ENCODE peak calls at places on chromosomes 5 and 9, in six cellular contexts. I is adrenal gland, G is esophagus squamous epithelium, L is ovary, F is right lobe of liver, N is transverse colon. Q is an unnamed sample.

GRCh38 chr5:124755565-124755964 is 9.1 kb upstream of the ZNF608 start:
- DNase-seq in I (no peak), G (no peak), L (no peak), F (no peak), N (no peak), Q (no peak)

GRCh38 chr9:133137451-133138231 is 16.6 kb upstream of the RALGDS start:
- DNase-seq in I (no peak), G (no peak), L (no peak), F (no peak), N (no peak), Q (peak; percentile 72)

GRCh38 chr5:173310861-173311515 is 17.2 kb downstream of the STC2 start:
- DNase-seq in I (no peak), G (no peak), L (peak; percentile 83), F (no peak), N (no peak), Q (no peak)

GRCh38 chr9:123742009-123742767 is 187.7 kb downstream of the DENND1A start:
- DNase-seq in I (peak; percentile 18), G (no peak), L (peak; percentile 46), F (peak; percentile 55), N (no peak), Q (peak; percentile 42)

GRCh38 chr5:96247097-96247675 is 185.9 kb downstream of the PCSK1 start:
- DNase-seq in I (no peak), G (no peak), L (no peak), F (peak; percentile 51), N (no peak), Q (peak; percentile 42)

GRCh38 chr5:115402822-115403577 is 106.5 kb upstream of the CCDC112 start:
- DNase-seq in I (no peak), G (no peak), L (no peak), F (no peak), N (no peak), Q (no peak)

GRCh38 chr9:125785187-125785840 is 38.1 kb downstream of the PBX3 start:
- DNase-seq in I (peak; percentile 16), G (no peak), L (no peak), F (no peak), N (no peak), Q (no peak)

GRCh38 chr9:86947146-86948081 is at the start of gene GAS1:
- DNase-seq in I (peak; percentile 88), G (peak; percentile 36), L (peak; percentile 89), F (peak; percentile 90), N (peak; percentile 78), Q (peak; percentile 92)

GRCh38 chr5:114174131-114174530 is 187.7 kb upstream of the KCNN2 start:
- DNase-seq in I (no peak), G (no peak), L (no peak), F (no peak), N (no peak), Q (no peak)

GRCh38 chr9:120383611-120383998 is 196.4 kb downstream of the CDK5RAP2 start:
- DNase-seq in I (no peak), G (no peak), L (no peak), F (no peak), N (no peak), Q (no peak)

GRCh38 chr5:73638344-73639095 is 12.5 kb downstream of the ARHGEF28 start:
- DNase-seq in I (no peak), G (no peak), L (no peak), F (no peak), N (no peak), Q (no peak)

GRCh38 chr5:16661713-16662112 is 44.9 kb upstream of the RETREG1 start:
- DNase-seq in I (no peak), G (no peak), L (no peak), F (no peak), N (no peak), Q (no peak)

GRCh38 chr9:3200331-3200774 is 325.4 kb downstream of the RFX3 start:
- DNase-seq in I (no peak), G (no peak), L (no peak), F (no peak), N (no peak), Q (no peak)

GRCh38 chr5:73447234-73448071 is 1.1 kb downstream of the FOXD1 start:
- DNase-seq in I (no peak), G (no peak), L (no peak), F (no peak), N (peak; percentile 25), Q (no peak)

GRCh38 chr9:80649001-80649420 is 1040.3 kb downstream of the TLE1 start:
- DNase-seq in I (peak; percentile 32), G (no peak), L (peak; percentile 35), F (no peak), N (peak; percentile 12), Q (peak; percentile 30)

GRCh38 chr5:59767753-59768159 is 125.8 kb downstream of the PDE4D start:
- DNase-seq in I (no peak), G (no peak), L (no peak), F (no peak), N (no peak), Q (no peak)
- H3K4me3 ChIP-seq in I (no peak overlapping the region), G (peak overlapping the region; percentile 42), L (peak overlapping the region; percentile 46), F (peak overlapping the region; percentile 55), N (peak overlapping the region; percentile 52), Q (peak overlapping the region; percentile 57)

DNA sequence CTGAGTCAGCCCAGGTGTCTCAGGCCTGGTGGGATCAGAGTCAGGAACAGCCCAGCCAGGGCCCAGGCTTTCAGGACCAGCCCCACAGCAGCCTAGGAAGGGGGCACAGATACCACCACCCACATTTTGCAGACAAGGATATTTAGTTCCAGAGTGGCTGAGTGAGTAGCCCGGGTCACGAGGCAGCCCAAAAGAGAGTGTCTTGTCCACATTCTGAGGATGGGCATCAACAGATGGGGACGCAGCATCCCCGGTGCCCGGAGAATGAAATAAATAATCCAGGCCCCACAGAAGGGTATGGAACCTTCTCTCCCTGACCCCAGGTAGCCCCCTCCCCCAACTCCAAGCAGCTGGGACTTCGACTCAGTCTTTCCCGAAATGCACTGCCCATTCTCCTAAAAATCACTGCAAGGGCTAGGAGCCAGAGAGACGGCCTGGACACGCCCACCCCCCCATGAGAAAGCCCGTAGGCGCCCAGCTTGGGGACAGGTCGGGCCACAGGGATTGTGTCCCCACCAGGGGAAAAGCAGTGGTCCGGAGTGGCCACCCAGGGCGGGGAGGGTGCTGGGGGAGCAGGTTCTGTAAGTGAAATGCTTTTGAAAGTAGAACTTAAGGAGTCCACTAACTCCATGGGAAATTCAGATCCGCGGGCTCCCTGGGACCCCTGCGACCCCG is 6.9 kb downstream of the LHX3 start:
- DNase-seq in I (no peak), G (no peak), L (no peak), F (no peak), N (no peak), Q (no peak)
- H3K27me3 ChIP-seq in I (peaks cover 90% of the 10 kb centered on the region), G (peaks cover 66% of the 10 kb centered on the region), L (peaks cover 6% of the 10 kb centered on the region), F (peaks cover 25% of the 10 kb centered on the region), N (peaks cover 100% of the 10 kb centered on the region), Q (peaks cover 89% of the 10 kb centered on the region)

DNA sequence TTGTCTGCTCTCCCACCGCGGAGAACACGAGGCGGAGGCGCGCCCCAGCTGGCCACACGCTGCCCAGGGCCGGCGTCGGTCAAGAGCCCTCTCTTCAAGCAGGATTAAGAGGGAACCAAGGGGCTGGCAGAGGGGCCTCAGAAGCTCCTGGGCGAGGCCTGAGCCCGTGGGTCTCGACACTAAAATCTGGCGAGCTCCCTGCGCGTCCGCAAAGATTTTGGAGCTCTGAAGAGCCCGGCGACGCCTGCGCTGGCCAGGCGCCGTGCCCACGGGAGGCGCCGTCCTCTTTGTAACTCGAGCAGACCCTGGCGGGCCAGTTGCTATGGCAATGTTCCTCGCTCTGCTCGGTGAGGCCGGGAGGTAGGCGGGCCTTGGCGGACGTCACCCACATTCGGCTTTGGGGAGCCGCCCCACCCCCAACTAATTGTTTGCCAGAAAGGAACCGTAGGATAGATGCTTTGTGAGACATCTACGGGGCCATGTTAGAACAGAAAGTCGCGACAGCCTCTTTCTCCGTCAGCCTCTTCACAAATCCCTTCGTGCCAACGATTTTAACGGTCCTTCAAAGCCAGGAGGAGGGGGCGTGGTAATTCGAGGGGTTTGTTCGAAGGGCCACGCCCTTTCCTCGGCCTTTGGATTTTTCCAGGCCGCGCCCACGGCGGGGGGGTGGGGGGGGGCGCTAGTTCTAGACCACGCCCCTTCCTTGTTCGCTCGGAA is 735 bp upstream of the CNOT8 start:
- DNase-seq in I (peak; percentile 97), G (peak; percentile 90), L (peak; percentile 99), F (peak; percentile 97), N (peak; percentile 92), Q (peak; percentile 97)
- TF ChIP-seq POLR2A in I (peak; percentile 87), G (peak; percentile 50), L (peak; percentile 70), F (peak; percentile 74), N (peak; percentile 74), Q (no peak)

DNA sequence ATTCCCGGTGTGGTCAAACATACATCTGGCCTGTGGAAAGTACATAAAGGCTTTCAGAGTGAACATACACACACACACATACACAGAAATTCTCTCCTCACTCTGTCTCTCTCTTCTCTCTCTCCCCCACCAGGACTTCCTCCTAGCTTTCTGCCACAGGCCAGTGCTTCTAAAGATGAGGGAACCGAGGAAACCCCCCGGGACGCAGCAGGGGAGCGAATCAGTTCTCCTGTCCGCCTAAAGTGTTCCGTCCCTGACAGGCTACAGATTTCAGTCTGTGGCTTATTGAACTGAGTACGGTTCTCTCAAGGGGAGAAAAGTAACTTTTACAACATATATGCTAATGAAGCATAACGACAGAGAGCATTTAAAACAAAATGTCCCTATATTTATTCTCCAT is 75.8 kb downstream of the MED27 start:
- DNase-seq in I (no peak), G (no peak), L (no peak), F (no peak), N (no peak), Q (no peak)
- H3K4me3 ChIP-seq in I (no peak overlapping the region), G (no peak overlapping the region), L (no peak overlapping the region), F (no peak overlapping the region), N (no peak overlapping the region), Q (no peak overlapping the region)

GRCh38 chr5:132749506-132749905 is 2.3 kb downstream of the CCNI2 start:
- DNase-seq in I (no peak), G (no peak), L (no peak), F (no peak), N (peak; percentile 4), Q (no peak)

GRCh38 chr5:132746592-132747063 is 598 bp upstream of the CCNI2 start:
- DNase-seq in I (no peak), G (no peak), L (no peak), F (no peak), N (peak; percentile 66), Q (no peak)

GRCh38 chr5:132747693-132748440 is 641 bp downstream of the CCNI2 start:
- DNase-seq in I (no peak), G (no peak), L (no peak), F (no peak), N (peak; percentile 50), Q (peak; percentile 60)

GRCh38 chr5:132748522-132749000 is 1.3 kb downstream of the CCNI2 start:
- DNase-seq in I (no peak), G (no peak), L (no peak), F (no peak), N (no peak), Q (no peak)

DNA sequence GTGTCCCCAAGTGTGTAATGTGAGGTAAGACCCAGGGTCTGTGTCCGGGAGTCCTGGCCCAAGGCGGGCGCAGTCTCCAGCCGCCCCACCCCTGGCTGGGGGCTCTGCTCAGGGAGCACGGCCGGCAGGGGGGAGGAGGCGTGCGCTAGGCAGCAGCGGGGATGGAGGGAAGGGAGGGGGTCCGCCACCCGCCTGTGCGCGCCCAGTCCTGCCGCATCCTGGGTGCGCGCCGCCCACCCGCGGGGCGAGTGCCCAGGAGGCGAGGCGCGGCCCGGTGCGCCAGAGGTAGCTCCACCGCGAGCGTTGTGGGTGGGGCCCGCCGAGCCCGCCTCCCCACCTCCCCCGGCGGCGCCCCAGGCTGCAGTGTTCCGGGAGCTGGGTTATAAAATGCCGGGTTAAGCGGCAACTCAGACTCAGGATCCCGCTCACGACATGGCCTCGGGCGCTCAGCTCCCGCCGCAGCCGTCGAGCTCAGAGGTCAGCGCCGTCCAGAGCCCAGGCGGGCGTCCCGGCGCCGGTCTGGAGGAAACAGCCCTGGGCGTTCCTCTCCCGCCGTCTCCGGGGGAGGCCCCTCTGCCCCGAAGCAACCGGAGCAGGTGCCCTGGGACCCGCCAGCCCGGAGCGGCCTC is at the start of gene CCNI2:
- DNase-seq in I (no peak), G (no peak), L (no peak), F (no peak), N (peak; percentile 81), Q (no peak)
- H3K27me3 ChIP-seq in I (peaks cover 21% of the 10 kb centered on the region), G (no peaks in the 10 kb centered on the region), L (peaks cover 6% of the 10 kb centered on the region), F (no peaks in the 10 kb centered on the region), N (peaks cover 55% of the 10 kb centered on the region), Q (no peaks in the 10 kb centered on the region)

Q was measured in heart left ventricle.